ENCODE peak calls at places on chromosomes 16 and 17, in ten cellular contexts. E is lung; B is stimulated activated CD8-positive, alpha-beta memory T cell treated with anti-CD3 and anti-CD28 coated beads, Interleukin-12 subunit alpha, Interleukin-12 subunit beta, amount 100 ng/mL, for 1 hour; A is MV-4-11; R is GM23338; C is iPS DF 6.9; T is B cell; Q is activated CD4-positive, alpha-beta T cell treated with anti-CD3 and anti-CD28 coated beads, Interleukin-2, amount 50 U/mL, for 48 hours; D is AG08396; Y is right cardiac atrium. J is an unnamed sample.

GRCh38 chr16:87834668-87835473 is 34.4 kb downstream of the SLC7A5 start:
- DNase-seq in E (no peak), B (no peak), A (no peak), R (no peak), C (no peak), T (no peak), Q (no peak), D (no peak), Y (peak; percentile 82), J (no peak)

GRCh38 chr17:30450125-30451027 is 26.8 kb upstream of the GOSR1 start:
- DNase-seq in E (no peak), B (no peak), A (no peak), R (no peak), C (no peak), T (no peak), Q (no peak), D (peak; percentile 43), Y (no peak), J (no peak)

GRCh38 chr16:55480228-55480655 is 1.2 kb downstream of the MMP2 start:
- DNase-seq in E (peak; percentile 74), B (no peak), A (peak; percentile 64), R (peak; percentile 64), C (no peak), T (no peak), Q (no peak), D (peak; percentile 91), Y (peak; percentile 97), J (no peak)

GRCh38 chr16:10675221-10675620 is 19.5 kb downstream of the TEKT5 start:
- DNase-seq in E (no peak), B (no peak), A (no peak), R (no peak), C (no peak), T (no peak), Q (no peak), D (no peak), Y (no peak), J (no peak)

GRCh38 chr17:75552847-75553552 is 27.5 kb downstream of the LLGL2 start:
- DNase-seq in E (no peak), B (no peak), A (no peak), R (peak; percentile 37), C (no peak), T (peak; percentile 30), Q (no peak), D (no peak), Y (no peak), J (no peak)

GRCh38 chr16:35431829-35432663 is 1972.6 kb downstream of the TP53TG3F start:
- DNase-seq in E (no peak), B (no peak), A (no peak), R (peak; percentile 25), C (no peak), T (no peak), Q (peak; percentile 15), D (no peak), Y (no peak), J (no peak)

GRCh38 chr16:56645838-56646237 is 5.8 kb upstream of the MT1B start:
- DNase-seq in E (no peak), B (no peak), A (no peak), R (no peak), C (no peak), T (no peak), Q (no peak), D (no peak), Y (no peak), J (no peak)

GRCh38 chr17:55426851-55427586 is 5.4 kb upstream of the MMD start:
- DNase-seq in E (no peak), B (no peak), A (peak; percentile 59), R (no peak), C (no peak), T (no peak), Q (no peak), D (peak; percentile 57), Y (no peak), J (no peak)

GRCh38 chr16:82888616-82889015 is 261.8 kb downstream of the CDH13 start:
- DNase-seq in E (no peak), B (no peak), A (no peak), R (no peak), C (no peak), T (no peak), Q (no peak), D (no peak), Y (no peak), J (no peak)

GRCh38 chr17:35543856-35544255 is 6.4 kb upstream of the SLFN12L start:
- DNase-seq in E (no peak), B (no peak), A (no peak), R (no peak), C (no peak), T (no peak), Q (no peak), D (no peak), Y (no peak), J (no peak)

GRCh38 chr17:65236321-65236720 is 99.2 kb downstream of the RGS9 start:
- DNase-seq in E (no peak), B (no peak), A (no peak), R (no peak), C (no peak), T (no peak), Q (no peak), D (no peak), Y (no peak), J (no peak)

GRCh38 chr17:42107597-42108576 is 4.6 kb downstream of the DHX58 start:
- DNase-seq in E (peak; percentile 85), B (peak; percentile 79), A (peak; percentile 67), R (peak; percentile 97), C (peak; percentile 64), T (peak; percentile 88), Q (peak; percentile 95), D (peak; percentile 70), Y (peak; percentile 87), J (peak; percentile 86)

GRCh38 chr16:62105244-62105643 is 69.0 kb upstream of the CDH8 start:
- DNase-seq in E (no peak), B (no peak), A (no peak), R (no peak), C (no peak), T (no peak), Q (no peak), D (no peak), Y (no peak), J (no peak)